ENCODE peak calls at places on chromosomes 13 and 19, in five cellular contexts. One of them, this sample, is unnamed.

GRCh38 chr13:100646030-100646673 is 28.4 kb downstream of the TMTC4 start:
- DNase-seq in uterus: no peak
- DNase-seq in NCI-H1436 treated with DMSO at 0.1 percent for 48 hours: no peak
- DNase-seq in lower leg skin: no peak
- DNase-seq in T-cell: no peak
- DNase-seq in this sample: peak; percentile 86

GRCh38 chr19:30693179-30693578 is 321.0 kb downstream of the ZNF536 start:
- DNase-seq in uterus: no peak
- DNase-seq in NCI-H1436 treated with DMSO at 0.1 percent for 48 hours: no peak
- DNase-seq in lower leg skin: no peak
- DNase-seq in T-cell: no peak
- DNase-seq in this sample: no peak

GRCh38 chr19:10601999-10602329 is 14.9 kb upstream of the AP1M2 start:
- DNase-seq in uterus: no peak
- DNase-seq in NCI-H1436 treated with DMSO at 0.1 percent for 48 hours: no peak
- DNase-seq in lower leg skin: no peak
- DNase-seq in T-cell: no peak
- DNase-seq in this sample: no peak

GRCh38 chr13:75418186-75418843 is 63.7 kb downstream of the TBC1D4 start:
- DNase-seq in uterus: no peak
- DNase-seq in NCI-H1436 treated with DMSO at 0.1 percent for 48 hours: no peak
- DNase-seq in lower leg skin: no peak
- DNase-seq in T-cell: no peak
- DNase-seq in this sample: no peak

GRCh38 chr13:49669735-49670309 is 21.5 kb downstream of the EBPL start:
- DNase-seq in uterus: no peak
- DNase-seq in NCI-H1436 treated with DMSO at 0.1 percent for 48 hours: no peak
- DNase-seq in lower leg skin: no peak
- DNase-seq in T-cell: no peak
- DNase-seq in this sample: peak; percentile 83

GRCh38 chr19:16778796-16779411 is 50.3 kb upstream of the SIN3B start:
- DNase-seq in uterus: peak; percentile 37
- DNase-seq in NCI-H1436 treated with DMSO at 0.1 percent for 48 hours: no peak
- DNase-seq in lower leg skin: no peak
- DNase-seq in T-cell: peak; percentile 3
- DNase-seq in this sample: peak; percentile 44

GRCh38 chr19:719636-720377 is 11.1 kb downstream of the PALM start:
- DNase-seq in uterus: peak; percentile 58
- DNase-seq in NCI-H1436 treated with DMSO at 0.1 percent for 48 hours: no peak
- DNase-seq in lower leg skin: no peak
- DNase-seq in T-cell: no peak
- DNase-seq in this sample: peak; percentile 66

GRCh38 chr13:109646423-109646822 is 140.0 kb downstream of the IRS2 start:
- DNase-seq in uterus: no peak
- DNase-seq in NCI-H1436 treated with DMSO at 0.1 percent for 48 hours: no peak
- DNase-seq in lower leg skin: no peak
- DNase-seq in T-cell: no peak
- DNase-seq in this sample: no peak

GRCh38 chr13:35164324-35164932 is 222.4 kb downstream of the NBEA start:
- DNase-seq in uterus: no peak
- DNase-seq in NCI-H1436 treated with DMSO at 0.1 percent for 48 hours: no peak
- DNase-seq in lower leg skin: no peak
- DNase-seq in T-cell: no peak
- DNase-seq in this sample: no peak

GRCh38 chr19:1407662-1408299 is 395 bp downstream of the DAZAP1 start:
- DNase-seq in uterus: peak; percentile 53
- DNase-seq in NCI-H1436 treated with DMSO at 0.1 percent for 48 hours: no peak
- DNase-seq in lower leg skin: no peak
- DNase-seq in T-cell: no peak
- DNase-seq in this sample: no peak

GRCh38 chr19:18416778-18417249 is 2.4 kb upstream of the SSBP4 start:
- DNase-seq in uterus: peak; percentile 95
- DNase-seq in NCI-H1436 treated with DMSO at 0.1 percent for 48 hours: peak; percentile 48
- DNase-seq in lower leg skin: peak; percentile 98
- DNase-seq in T-cell: no peak
- DNase-seq in this sample: peak; percentile 95

GRCh38 chr13:39634956-39635355 is 20.5 kb upstream of the COG6 start:
- DNase-seq in uterus: no peak
- DNase-seq in NCI-H1436 treated with DMSO at 0.1 percent for 48 hours: no peak
- DNase-seq in lower leg skin: no peak
- DNase-seq in T-cell: no peak
- DNase-seq in this sample: no peak

GRCh38 chr13:93727301-93728141 is 500.9 kb downstream of the GPC6 start:
- DNase-seq in uterus: no peak
- DNase-seq in NCI-H1436 treated with DMSO at 0.1 percent for 48 hours: no peak
- DNase-seq in lower leg skin: no peak
- DNase-seq in T-cell: no peak
- DNase-seq in this sample: no peak

GRCh38 chr13:80256352-80256932 is 84.5 kb downstream of the SPRY2 start:
- DNase-seq in uterus: no peak
- DNase-seq in NCI-H1436 treated with DMSO at 0.1 percent for 48 hours: no peak
- DNase-seq in lower leg skin: no peak
- DNase-seq in T-cell: no peak
- DNase-seq in this sample: no peak

GRCh38 chr19:40467007-40467565 is 285 bp downstream of the SPTBN4 start:
- DNase-seq in uterus: no peak
- DNase-seq in NCI-H1436 treated with DMSO at 0.1 percent for 48 hours: no peak
- DNase-seq in lower leg skin: no peak
- DNase-seq in T-cell: no peak
- DNase-seq in this sample: peak; percentile 16

GRCh38 chr13:24301434-24301833 is 7.9 kb upstream of the C1QTNF9 start:
- DNase-seq in uterus: no peak
- DNase-seq in NCI-H1436 treated with DMSO at 0.1 percent for 48 hours: no peak
- DNase-seq in lower leg skin: no peak
- DNase-seq in T-cell: no peak
- DNase-seq in this sample: no peak

GRCh38 chr19:38265213-38265861 is 964 bp downstream of the SPINT2 start:
- DNase-seq in uterus: no peak
- DNase-seq in NCI-H1436 treated with DMSO at 0.1 percent for 48 hours: no peak
- DNase-seq in lower leg skin: no peak
- DNase-seq in T-cell: no peak
- DNase-seq in this sample: no peak

GRCh38 chr13:27147530-27148170 is 24.0 kb downstream of the USP12 start:
- DNase-seq in uterus: no peak
- DNase-seq in NCI-H1436 treated with DMSO at 0.1 percent for 48 hours: no peak
- DNase-seq in lower leg skin: no peak
- DNase-seq in T-cell: no peak
- DNase-seq in this sample: no peak

GRCh38 chr19:44614313-44614712 is 950 bp downstream of the IGSF23 start:
- DNase-seq in uterus: no peak
- DNase-seq in NCI-H1436 treated with DMSO at 0.1 percent for 48 hours: no peak
- DNase-seq in lower leg skin: no peak
- DNase-seq in T-cell: no peak
- DNase-seq in this sample: no peak

GRCh38 chr13:110652755-110653154 is 37.4 kb downstream of the NAXD start:
- DNase-seq in uterus: no peak
- DNase-seq in NCI-H1436 treated with DMSO at 0.1 percent for 48 hours: no peak
- DNase-seq in lower leg skin: no peak
- DNase-seq in T-cell: no peak
- DNase-seq in this sample: no peak

GRCh38 chr13:39616087-39616694 is 13.2 kb upstream of the LHFPL6 start:
- DNase-seq in uterus: peak; percentile 20
- DNase-seq in NCI-H1436 treated with DMSO at 0.1 percent for 48 hours: no peak
- DNase-seq in lower leg skin: no peak
- DNase-seq in T-cell: no peak
- DNase-seq in this sample: peak; percentile 39

GRCh38 chr19:43430142-43430710 is 15.5 kb downstream of the TEX101 start:
- DNase-seq in uterus: no peak
- DNase-seq in NCI-H1436 treated with DMSO at 0.1 percent for 48 hours: no peak
- DNase-seq in lower leg skin: no peak
- DNase-seq in T-cell: no peak
- DNase-seq in this sample: no peak